ENCODE peak calls at places on chromosome 14, in five cellular contexts. N, S, Q, D and E are unnamed samples.

GRCh38 chr14:56333361-56334279 is 215.4 kb downstream of the PELI2 start:
- DNase-seq in N (no peak), S (no peak), Q (peak; percentile 91), D (no peak), E (peak; percentile 70)

GRCh38 chr14:91866061-91866460 is 1.3 kb downstream of the TC2N start:
- DNase-seq in N (no peak), S (no peak), Q (no peak), D (no peak), E (no peak)

GRCh38 chr14:59161571-59162175 is 26.8 kb upstream of the DAAM1 start:
- DNase-seq in N (no peak), S (no peak), Q (peak; percentile 37), D (no peak), E (no peak)

GRCh38 chr14:38387821-38388220 is 131.9 kb upstream of the CLEC14A start:
- DNase-seq in N (no peak), S (no peak), Q (no peak), D (no peak), E (no peak)

GRCh38 chr14:92041203-92041602 is 1.3 kb upstream of the TRIP11 start:
- DNase-seq in N (no peak), S (no peak), Q (no peak), D (no peak), E (no peak)

GRCh38 chr14:95573313-95573712 is 38.5 kb downstream of the GLRX5 start:
- DNase-seq in N (no peak), S (no peak), Q (no peak), D (no peak), E (no peak)

GRCh38 chr14:32896979-32897723 is 41.5 kb upstream of the NPAS3 start:
- DNase-seq in N (no peak), S (no peak), Q (peak; percentile 63), D (no peak), E (no peak)

GRCh38 chr14:71883094-71883493 is 49.1 kb upstream of the RGS6 start:
- DNase-seq in N (no peak), S (no peak), Q (no peak), D (no peak), E (no peak)

GRCh38 chr14:55221968-55222367 is 30.6 kb upstream of the DLGAP5 start:
- DNase-seq in N (no peak), S (no peak), Q (no peak), D (no peak), E (no peak)

GRCh38 chr14:74735113-74735512 is 22.2 kb downstream of the FCF1 start:
- DNase-seq in N (no peak), S (no peak), Q (no peak), D (no peak), E (no peak)

GRCh38 chr14:93269341-93270068 is 62.4 kb downstream of the UBR7 start:
- DNase-seq in N (no peak), S (no peak), Q (no peak), D (no peak), E (no peak)

GRCh38 chr14:52840916-52841315 is 49.5 kb upstream of the GNPNAT1 start:
- DNase-seq in N (no peak), S (no peak), Q (no peak), D (no peak), E (no peak)

GRCh38 chr14:94379291-94380224 is 8.8 kb downstream of the SERPINA1 start:
- DNase-seq in N (no peak), S (no peak), Q (no peak), D (no peak), E (no peak)

GRCh38 chr14:61498303-61498702 is 176.9 kb downstream of the PRKCH start:
- DNase-seq in N (no peak), S (no peak), Q (no peak), D (no peak), E (no peak)

GRCh38 chr14:66045572-66046021 is 440.6 kb upstream of the CCDC196 start:
- DNase-seq in N (no peak), S (no peak), Q (peak; percentile 51), D (no peak), E (no peak)

GRCh38 chr14:78220273-78220672 is 50.1 kb downstream of the NRXN3 start:
- DNase-seq in N (no peak), S (no peak), Q (no peak), D (no peak), E (no peak)

GRCh38 chr14:24179294-24179960 is 7.5 kb downstream of the REC8 start:
- DNase-seq in N (no peak), S (no peak), Q (no peak), D (no peak), E (no peak)

GRCh38 chr14:60089201-60089600 is 2.5 kb upstream of the PCNX4 start:
- DNase-seq in N (no peak), S (no peak), Q (no peak), D (no peak), E (no peak)

DNA sequence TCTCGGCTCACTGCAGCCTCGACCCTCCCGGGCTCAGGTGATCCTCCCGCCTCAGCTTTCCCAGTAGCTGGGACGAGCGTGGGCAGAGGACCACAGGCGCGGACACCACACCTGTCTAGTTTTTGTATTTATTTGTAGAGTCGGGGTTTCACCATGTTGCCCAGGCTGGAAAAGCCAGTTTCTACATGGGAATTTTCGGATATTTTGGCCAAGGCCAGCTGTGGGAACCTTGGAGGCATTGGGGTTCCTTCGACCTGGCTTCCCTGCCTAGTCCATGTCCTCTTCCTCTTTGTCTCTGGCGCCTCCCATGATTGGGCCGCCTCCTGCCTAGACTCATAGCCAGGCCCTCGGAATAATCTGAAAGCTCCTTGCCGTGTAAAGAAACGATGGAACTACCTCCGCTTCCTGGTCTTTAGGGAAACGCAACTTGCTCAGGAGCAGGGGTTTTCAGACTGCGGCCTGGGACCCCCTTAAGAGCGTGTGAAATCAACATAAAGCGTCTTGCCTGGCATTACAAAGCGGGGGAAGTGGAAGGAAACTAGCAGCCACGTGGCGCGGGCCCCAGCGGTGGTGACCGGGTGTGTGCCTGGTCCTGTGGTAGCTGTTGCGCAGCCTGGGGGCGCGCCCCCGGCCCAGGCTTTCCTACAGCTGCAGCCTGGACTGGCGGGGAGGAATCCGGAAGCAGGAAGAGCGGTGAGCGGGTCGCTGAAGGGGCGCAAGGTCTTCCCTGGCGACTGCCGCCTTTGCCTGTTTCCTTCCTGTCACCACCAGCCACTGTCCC is 1.4 kb upstream of the HSP90AA1 start:
- DNase-seq in N (peak; percentile 44), S (peak; percentile 56), Q (peak; percentile 56), D (no peak), E (no peak)
- TF ChIP-seq POLR2AphosphoS5 in N (peak; percentile 30), S (no peak), Q (peak; percentile 48), D (no peak), E (peak; percentile 45)

GRCh38 chr14:21092147-21093011 is 6.1 kb downstream of the ZNF219 start:
- DNase-seq in N (peak; percentile 77), S (peak; percentile 92), Q (peak; percentile 68), D (peak; percentile 84), E (no peak)

GRCh38 chr14:21091784-21092146 is 6.7 kb downstream of the ZNF219 start:
- DNase-seq in N (no peak), S (no peak), Q (no peak), D (no peak), E (no peak)

GRCh38 chr14:21095430-21096205 is 2.8 kb downstream of the ZNF219 start:
- DNase-seq in N (no peak), S (no peak), Q (no peak), D (no peak), E (no peak)

GRCh38 chr14:21093018-21093417 is 5.4 kb downstream of the ZNF219 start:
- DNase-seq in N (no peak), S (no peak), Q (no peak), D (no peak), E (no peak)

DNA sequence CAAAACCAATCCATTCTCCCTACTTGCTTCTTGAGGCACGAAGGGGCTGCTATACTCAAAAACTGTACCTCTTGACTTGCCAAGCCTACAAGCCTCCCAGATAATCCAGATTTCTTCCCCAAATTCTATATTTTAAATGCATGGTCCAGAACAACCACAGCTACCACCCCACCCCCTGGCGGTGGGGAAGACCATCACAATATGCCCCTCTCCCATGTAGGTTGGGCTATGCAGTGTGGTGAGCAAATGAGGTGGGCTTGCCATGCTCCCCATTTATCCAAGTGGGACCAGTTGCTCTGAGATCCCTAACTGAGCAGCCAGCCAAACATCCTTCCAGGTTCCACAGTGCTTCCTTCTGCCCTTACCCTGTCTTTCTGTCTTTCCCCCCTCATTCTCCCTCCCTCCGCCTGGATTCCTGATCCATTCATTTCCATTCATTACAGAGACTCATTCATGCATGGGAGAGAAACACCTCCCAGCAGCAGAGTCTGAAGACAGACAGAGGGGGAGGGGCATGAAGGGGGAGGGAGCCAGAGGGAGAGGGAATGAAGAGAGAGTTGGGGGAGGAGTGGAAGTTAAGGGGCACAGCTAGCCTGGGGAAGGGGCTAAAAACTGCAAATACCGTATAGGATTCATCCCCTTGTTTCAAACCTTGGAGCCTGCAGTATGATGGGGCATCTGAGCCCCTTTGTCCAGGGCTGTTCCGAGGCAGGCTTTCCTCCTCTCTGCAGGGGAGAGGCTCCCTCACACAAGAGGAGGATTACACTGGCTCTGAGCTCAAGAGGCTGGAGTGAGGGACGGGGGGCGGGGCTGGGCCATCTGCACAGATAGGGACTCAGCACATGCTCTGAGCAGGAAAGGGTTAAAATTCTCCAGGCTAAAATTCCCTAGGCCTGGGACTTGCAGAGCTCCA is 4.4 kb downstream of the ZNF219 start:
- DNase-seq in N (no peak), S (no peak), Q (no peak), D (no peak), E (no peak)
- H3K4me3 ChIP-seq in N (no peak overlapping the region), S (no peak overlapping the region), Q (no peak overlapping the region), D (no peak overlapping the region), E (no peak overlapping the region)

GRCh38 chr14:69768873-69769272 is 1.9 kb downstream of the SRSF5 start:
- DNase-seq in N (no peak), S (no peak), Q (peak; percentile 58), D (no peak), E (no peak)

GRCh38 chr14:69766984-69767368 is at the start of gene SRSF5:
- DNase-seq in N (peak; percentile 95), S (peak; percentile 97), Q (peak; percentile 97), D (peak; percentile 97), E (peak; percentile 99)

GRCh38 chr14:69770559-69770958 is 3.6 kb downstream of the SRSF5 start:
- DNase-seq in N (no peak), S (no peak), Q (no peak), D (no peak), E (peak; percentile 24)

GRCh38 chr14:69769623-69770022 is 2.7 kb downstream of the SRSF5 start:
- DNase-seq in N (no peak), S (no peak), Q (no peak), D (no peak), E (peak; percentile 50)

GRCh38 chr14:69767369-69767999 is 542 bp downstream of the SRSF5 start:
- DNase-seq in N (peak; percentile 85), S (peak; percentile 92), Q (peak; percentile 94), D (peak; percentile 91), E (peak; percentile 94)
- TF ChIP-seq POLR2A in N (peak; percentile 94), S (peak; percentile 65), Q (no peak), D (peak; percentile 72), E (peak; percentile 90)

DNA sequence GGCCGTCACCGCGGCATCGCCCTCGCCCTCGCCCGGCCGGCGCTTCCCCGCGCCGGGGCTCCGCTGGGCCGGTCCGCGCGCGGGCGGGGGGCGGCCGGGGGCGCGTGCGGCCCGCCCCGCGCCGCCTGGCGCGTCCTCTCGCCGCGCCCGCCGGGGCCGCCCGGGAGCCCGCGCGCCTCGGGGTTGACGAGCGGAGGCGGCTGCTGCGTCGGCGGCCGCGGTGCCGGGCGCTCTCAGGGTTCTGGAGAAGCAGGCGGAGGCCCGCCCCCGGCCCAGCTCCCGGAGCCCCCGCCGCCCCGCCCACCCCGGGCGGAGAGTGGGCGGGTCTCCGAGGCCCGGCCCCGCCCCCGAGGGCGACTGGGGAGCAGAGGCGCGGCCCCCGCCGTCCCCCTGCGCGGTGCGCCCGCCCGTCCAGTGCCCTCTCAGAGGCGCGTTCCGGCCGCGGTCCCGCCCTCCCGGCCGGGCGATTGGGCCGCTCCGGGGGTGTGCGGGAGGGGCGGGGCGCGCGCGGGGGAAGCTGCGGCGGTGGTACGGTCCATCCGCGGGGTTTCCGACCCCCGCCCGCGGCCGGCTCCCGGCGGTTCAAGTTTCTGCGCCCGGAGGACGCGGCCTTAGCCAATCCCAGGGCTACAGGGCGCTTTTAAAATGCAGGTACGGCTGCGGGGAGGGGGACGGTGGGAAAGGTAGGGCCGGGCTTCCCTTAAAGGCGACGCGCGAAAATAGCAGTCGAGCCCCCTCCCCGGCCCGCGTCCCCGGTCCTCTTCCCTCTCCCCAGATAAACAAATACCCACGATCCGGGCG is at the start of gene CCDC85C:
- DNase-seq in N (peak; percentile 94), S (peak; percentile 97), Q (peak; percentile 92), D (peak; percentile 95), E (peak; percentile 97)
- TF ChIP-seq POLR2AphosphoS5 in N (peak; percentile 84), S (peak; percentile 46), Q (peak; percentile 88), D (peak; percentile 25), E (peak; percentile 65)